ENCODE peak calls at places on chromosomes 13 and 19, in eight cellular contexts. E, C, X, Y, P, R, G and V are unnamed samples. For H3K9me3, the result is how much of the 10 kb centered on the place peaks cover.

GRCh38 chr19:35311901-35312665 is 16.9 kb upstream of the CD22 start:
- DNase-seq in X (no peak), R (no peak), E (no peak), C (no peak), G (no peak), Y (no peak), P (no peak), V (no peak)

GRCh38 chr13:41311607-41312500 is 787 bp downstream of the NAA16 start:
- DNase-seq in Y (peak), G (peak), C (peak), E (peak), X (peak), P (peak), R (peak), V (peak)

GRCh38 chr13:112775791-112776279 is 86.0 kb downstream of the ATP11A start:
- DNase-seq in C (peak), R (no peak), G (no peak), E (peak), X (no peak), Y (no peak), P (no peak), V (no peak)

GRCh38 chr19:1767464-1767933 is 14.2 kb downstream of the ONECUT3 start:
- DNase-seq in R (peak), E (no peak), X (peak), G (peak), P (peak), C (peak), Y (peak), V (peak)

GRCh38 chr19:58396691-58397532 is 1.5 kb downstream of the RNF225 start:
- DNase-seq in Y (no peak), X (no peak), G (no peak), R (no peak), E (no peak), C (no peak), P (no peak), V (no peak)

GRCh38 chr19:48812094-48812929 is 1.5 kb upstream of the BCAT2 start:
- DNase-seq in X (peak), R (peak), P (peak), Y (peak), E (peak), G (peak), C (peak), V (peak)

GRCh38 chr19:16608290-16608704 is 19.7 kb downstream of the MED26 start:
- DNase-seq in Y (peak), G (no peak), R (no peak), E (no peak), C (no peak), P (peak), X (no peak), V (no peak)

GRCh38 chr19:50513746-50514345 is at the start of gene ASPDH:
- DNase-seq in Y (no peak), C (no peak), G (no peak), X (no peak), P (peak), R (no peak), E (peak), V (no peak)

GRCh38 chr13:39259371-39259770 is 221.1 kb downstream of the NHLRC3 start:
- DNase-seq in P (no peak), Y (no peak), E (no peak), X (no peak), G (no peak), C (no peak), R (no peak), V (no peak)

DNA sequence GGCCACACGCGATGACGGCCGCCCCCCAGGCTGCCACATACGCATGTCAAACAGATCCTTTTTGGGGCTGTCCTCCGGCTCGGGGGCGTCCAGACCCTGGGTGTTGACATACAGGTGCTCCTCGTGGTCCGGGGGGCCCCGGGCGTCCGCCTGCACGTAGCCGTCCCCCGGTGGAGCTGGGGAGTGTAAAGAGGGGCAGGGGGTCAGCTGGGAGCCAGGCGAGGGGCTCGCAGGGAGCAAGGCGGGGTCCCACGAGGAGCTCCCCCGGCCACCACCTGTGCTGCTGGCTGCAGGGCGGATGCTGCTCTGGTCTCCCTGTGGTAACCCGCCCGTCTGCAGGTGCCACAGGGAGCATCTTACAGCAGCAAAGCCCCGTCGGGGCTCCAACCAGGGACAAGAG is 16.1 kb upstream of the C2CD4C start:
- DNase-seq in G (no peak), E (no peak), R (no peak), X (no peak), Y (no peak), P (no peak), C (no peak), V (no peak)
- H3K9me3 ChIP-seq in G (under half), E (under half), R (under half), X (under half), Y (under half), P (under half), C (under half), V (under half)

DNA sequence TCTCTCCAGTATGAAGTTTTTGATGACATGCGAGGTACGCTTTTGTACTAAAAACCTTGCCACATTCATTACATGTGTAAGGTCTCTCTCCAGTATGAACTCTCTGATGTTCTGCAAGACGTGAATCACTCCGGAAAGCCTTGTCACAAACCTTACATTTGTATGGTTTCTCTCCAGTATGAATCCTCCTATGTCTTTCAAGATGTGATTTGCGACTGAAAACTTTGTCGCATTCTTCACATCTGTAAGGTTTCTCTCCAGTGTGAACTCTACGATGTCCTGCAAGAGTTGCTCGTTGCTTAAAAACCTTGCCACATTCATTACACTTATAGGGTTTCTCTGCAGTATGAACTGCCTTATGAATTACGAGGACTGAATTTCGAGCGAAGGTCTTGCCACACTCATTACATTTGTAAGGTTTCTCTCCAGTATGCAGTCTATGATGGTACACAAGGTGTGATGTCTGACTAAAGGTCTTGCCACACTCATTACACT is 16.5 kb downstream of the ZNF320 start:
- DNase-seq in P (no peak), X (no peak), Y (no peak), R (no peak), E (no peak), C (no peak), G (no peak), V (no peak)
- H3K9me3 ChIP-seq in P (under half), X (half or more), Y (under half), R (under half), E (half or more), C (under half), G (half or more), V (under half)

GRCh38 chr19:21901861-21902260 is 65.9 kb upstream of the ZNF43 start:
- DNase-seq in R (no peak), X (no peak), Y (no peak), G (no peak), P (no peak), E (no peak), C (no peak), V (no peak)

GRCh38 chr19:21902596-21902995 is 66.6 kb upstream of the ZNF43 start:
- DNase-seq in E (no peak), Y (no peak), R (no peak), C (no peak), G (no peak), X (no peak), P (no peak), V (no peak)

DNA sequence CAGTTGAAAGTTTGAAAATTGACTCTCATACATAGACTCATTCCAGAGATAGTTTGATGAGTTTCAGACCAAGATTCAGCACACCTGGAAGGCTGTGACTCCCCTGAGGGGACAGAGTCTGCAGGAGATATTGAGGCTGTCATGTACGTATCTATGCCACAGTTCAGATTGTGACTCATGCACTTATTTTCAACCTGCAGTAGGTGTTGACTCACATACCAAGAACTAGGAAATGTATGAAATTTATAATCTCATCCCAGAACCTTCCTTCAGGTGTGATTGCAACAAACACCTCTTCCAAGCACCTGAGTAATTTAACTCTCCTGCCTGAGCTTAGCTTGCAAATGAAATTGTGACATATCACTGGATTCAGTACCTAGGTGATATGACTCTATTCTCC is 64.4 kb upstream of the ZNF43 start:
- DNase-seq in E (no peak), C (no peak), P (no peak), Y (no peak), R (no peak), G (no peak), X (no peak), V (no peak)
- H3K9me3 ChIP-seq in E (under half), C (under half), P (under half), Y (under half), R (under half), G (half or more), X (under half), V (under half)

GRCh38 chr19:9295411-9295849 is 14.2 kb downstream of the ZNF699 start:
- DNase-seq in E (no peak), R (no peak), X (no peak), P (no peak), G (no peak), Y (no peak), C (no peak), V (no peak)
- H3K9me3 ChIP-seq in E (half or more), R (half or more), X (half or more), P (half or more), G (half or more), Y (under half), C (under half), V (half or more)

DNA sequence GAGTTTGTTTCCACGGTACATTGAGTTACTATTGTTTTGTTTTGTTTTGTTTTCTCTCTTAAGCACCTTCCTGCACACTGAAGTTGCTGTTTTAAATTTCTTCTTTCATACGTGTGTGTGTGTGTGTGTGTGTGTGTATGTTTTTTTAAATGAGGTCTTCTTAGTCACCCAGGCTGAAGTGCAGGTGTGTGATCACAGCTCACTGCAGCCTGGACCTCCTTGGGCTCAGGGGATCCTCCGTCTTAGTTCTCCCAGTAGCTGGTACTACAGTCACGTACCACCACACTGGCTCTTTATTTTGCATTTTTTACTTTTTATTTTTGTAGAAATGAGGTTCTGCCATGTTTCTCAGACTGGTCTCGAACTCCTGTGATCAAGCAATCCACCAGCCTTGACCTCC is 20.8 kb upstream of the ZNF429 start:
- DNase-seq in C (no peak), E (no peak), P (no peak), G (no peak), Y (no peak), R (no peak), X (no peak), V (no peak)
- H3K9me3 ChIP-seq in C (under half), E (under half), P (under half), G (under half), Y (under half), R (under half), X (under half), V (under half)

DNA sequence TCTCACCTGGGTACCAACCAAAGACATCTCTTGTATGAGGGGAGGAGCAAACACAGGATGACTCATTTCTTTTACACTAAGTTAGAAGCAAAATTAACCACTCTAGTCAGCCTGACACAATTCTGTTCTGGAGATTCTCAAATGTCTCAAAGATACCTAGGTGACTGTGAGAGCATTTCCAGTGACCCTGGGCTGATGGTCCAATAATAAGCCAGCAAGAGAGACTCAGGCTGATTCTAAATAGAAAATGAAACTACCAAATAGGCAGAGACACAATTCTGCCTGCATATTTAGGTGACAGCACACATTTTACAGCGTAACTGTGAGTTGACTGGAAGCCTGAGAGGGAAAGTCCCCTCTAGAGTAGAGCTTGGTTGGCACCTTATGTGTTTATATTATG is 16.3 kb downstream of the ZNF91 start:
- DNase-seq in X (no peak), Y (no peak), P (peak), E (no peak), G (no peak), R (no peak), C (peak), V (no peak)
- H3K9me3 ChIP-seq in X (half or more), Y (under half), P (half or more), E (half or more), G (under half), R (under half), C (under half), V (under half)

DNA sequence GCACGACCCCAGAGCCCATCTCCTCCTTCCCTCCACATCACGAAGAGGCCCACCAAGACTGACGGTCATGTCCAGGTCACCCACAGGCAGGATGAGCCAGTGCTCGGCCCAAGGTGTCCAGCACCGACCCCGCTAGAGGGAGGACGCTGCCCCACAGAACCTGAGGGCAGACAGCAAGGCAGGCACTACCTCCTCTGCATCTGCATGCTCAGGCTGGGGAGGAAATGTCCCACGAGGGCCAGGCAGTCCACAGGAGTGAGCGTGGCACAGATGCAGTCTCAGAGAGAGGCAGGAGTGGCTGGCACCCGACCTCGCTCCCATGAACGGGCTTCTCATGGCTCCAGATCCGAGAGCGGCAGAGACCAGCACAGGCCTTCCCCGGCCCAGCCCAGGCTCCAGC is 133.2 kb downstream of the TUBA3C start:
- DNase-seq in G (no peak), E (no peak), Y (no peak), P (no peak), X (no peak), C (no peak), R (no peak), V (no peak)
- H3K9me3 ChIP-seq in G (under half), E (under half), Y (under half), P (under half), X (under half), C (under half), R (under half), V (under half)

GRCh38 chr13:99605417-99606321 is 104.4 kb downstream of the TM9SF2 start:
- DNase-seq in G (peak), X (peak), E (peak), Y (peak), P (peak), R (peak), C (peak), V (peak)
- H3K9me3 ChIP-seq in G (under half), X (under half), E (under half), Y (under half), P (under half), R (under half), C (under half), V (under half)